ENCODE peak calls at places on chromosomes 16 and 17, in four cellular contexts. One of them, this sample, is unnamed.

GRCh38 chr16:65767125-65767524 is 599.4 kb upstream of the CDH5 start:
- DNase-seq in activated CD8-positive, alpha-beta T cell treated with anti-CD3 and anti-CD28 coated beads for 36 hours: no peak
- DNase-seq in non-pigmented ciliary epithelial cell: no peak
- DNase-seq in cardiac fibroblast: no peak
- DNase-seq in this sample: no peak

GRCh38 chr17:45324336-45324735 is 7.5 kb upstream of the MAP3K14 start:
- DNase-seq in activated CD8-positive, alpha-beta T cell treated with anti-CD3 and anti-CD28 coated beads for 36 hours: no peak
- DNase-seq in non-pigmented ciliary epithelial cell: no peak
- DNase-seq in cardiac fibroblast: no peak
- DNase-seq in this sample: no peak

GRCh38 chr16:13181432-13181831 is 280.0 kb downstream of the SHISA9 start:
- DNase-seq in activated CD8-positive, alpha-beta T cell treated with anti-CD3 and anti-CD28 coated beads for 36 hours: no peak
- DNase-seq in non-pigmented ciliary epithelial cell: no peak
- DNase-seq in cardiac fibroblast: no peak
- DNase-seq in this sample: no peak

GRCh38 chr16:26019885-26020284 is 328.1 kb downstream of the HS3ST4 start:
- DNase-seq in activated CD8-positive, alpha-beta T cell treated with anti-CD3 and anti-CD28 coated beads for 36 hours: no peak
- DNase-seq in non-pigmented ciliary epithelial cell: no peak
- DNase-seq in cardiac fibroblast: no peak
- DNase-seq in this sample: no peak

GRCh38 chr17:75991396-75991795 is 9.3 kb upstream of the CDK3 start:
- DNase-seq in activated CD8-positive, alpha-beta T cell treated with anti-CD3 and anti-CD28 coated beads for 36 hours: no peak
- DNase-seq in non-pigmented ciliary epithelial cell: no peak
- DNase-seq in cardiac fibroblast: no peak
- DNase-seq in this sample: no peak

GRCh38 chr16:53817117-53817516 is 113.2 kb downstream of the FTO start:
- DNase-seq in activated CD8-positive, alpha-beta T cell treated with anti-CD3 and anti-CD28 coated beads for 36 hours: no peak
- DNase-seq in non-pigmented ciliary epithelial cell: peak; percentile 96
- DNase-seq in cardiac fibroblast: peak; percentile 98
- DNase-seq in this sample: no peak

GRCh38 chr17:81371910-81372760 is 23.1 kb upstream of the BAHCC1 start:
- DNase-seq in activated CD8-positive, alpha-beta T cell treated with anti-CD3 and anti-CD28 coated beads for 36 hours: no peak
- DNase-seq in non-pigmented ciliary epithelial cell: no peak
- DNase-seq in cardiac fibroblast: peak; percentile 43
- DNase-seq in this sample: no peak

GRCh38 chr17:31313982-31314787 is at the start of gene EVI2B:
- DNase-seq in activated CD8-positive, alpha-beta T cell treated with anti-CD3 and anti-CD28 coated beads for 36 hours: peak; percentile 22
- DNase-seq in non-pigmented ciliary epithelial cell: no peak
- DNase-seq in cardiac fibroblast: peak; percentile 85
- DNase-seq in this sample: peak; percentile 80

GRCh38 chr16:31451681-31452351 is 7.5 kb upstream of the ARMC5 start:
- DNase-seq in activated CD8-positive, alpha-beta T cell treated with anti-CD3 and anti-CD28 coated beads for 36 hours: no peak
- DNase-seq in non-pigmented ciliary epithelial cell: no peak
- DNase-seq in cardiac fibroblast: peak; percentile 73
- DNase-seq in this sample: no peak

GRCh38 chr17:79500738-79501533 is 109.9 kb downstream of the RBFOX3 start:
- DNase-seq in activated CD8-positive, alpha-beta T cell treated with anti-CD3 and anti-CD28 coated beads for 36 hours: no peak
- DNase-seq in non-pigmented ciliary epithelial cell: no peak
- DNase-seq in cardiac fibroblast: no peak
- DNase-seq in this sample: no peak

GRCh38 chr17:44967026-44967906 is 837 bp downstream of the C1QL1 start:
- DNase-seq in activated CD8-positive, alpha-beta T cell treated with anti-CD3 and anti-CD28 coated beads for 36 hours: no peak
- DNase-seq in non-pigmented ciliary epithelial cell: no peak
- DNase-seq in cardiac fibroblast: no peak
- DNase-seq in this sample: no peak

GRCh38 chr17:83079340-83079747 is at the start of gene METRNL:
- DNase-seq in activated CD8-positive, alpha-beta T cell treated with anti-CD3 and anti-CD28 coated beads for 36 hours: peak; percentile 72
- DNase-seq in non-pigmented ciliary epithelial cell: no peak
- DNase-seq in cardiac fibroblast: peak; percentile 62
- DNase-seq in this sample: peak; percentile 43

GRCh38 chr17:49508061-49508865 is 13.2 kb downstream of the NGFR start:
- DNase-seq in activated CD8-positive, alpha-beta T cell treated with anti-CD3 and anti-CD28 coated beads for 36 hours: no peak
- DNase-seq in non-pigmented ciliary epithelial cell: no peak
- DNase-seq in cardiac fibroblast: no peak
- DNase-seq in this sample: no peak

GRCh38 chr16:20741555-20742285 is at the start of gene THUMPD1:
- DNase-seq in activated CD8-positive, alpha-beta T cell treated with anti-CD3 and anti-CD28 coated beads for 36 hours: peak; percentile 99
- DNase-seq in non-pigmented ciliary epithelial cell: peak; percentile 81
- DNase-seq in cardiac fibroblast: peak; percentile 96
- DNase-seq in this sample: peak; percentile 95

GRCh38 chr17:4877089-4877488 is 22.2 kb upstream of the C17orf107 start:
- DNase-seq in activated CD8-positive, alpha-beta T cell treated with anti-CD3 and anti-CD28 coated beads for 36 hours: no peak
- DNase-seq in non-pigmented ciliary epithelial cell: no peak
- DNase-seq in cardiac fibroblast: no peak
- DNase-seq in this sample: no peak

GRCh38 chr17:66548659-66549311 is 246.4 kb downstream of the PRKCA start:
- DNase-seq in activated CD8-positive, alpha-beta T cell treated with anti-CD3 and anti-CD28 coated beads for 36 hours: no peak
- DNase-seq in non-pigmented ciliary epithelial cell: no peak
- DNase-seq in cardiac fibroblast: no peak
- DNase-seq in this sample: no peak

GRCh38 chr17:28968914-28969295 is 17.6 kb upstream of the PHF12 start:
- DNase-seq in activated CD8-positive, alpha-beta T cell treated with anti-CD3 and anti-CD28 coated beads for 36 hours: no peak
- DNase-seq in non-pigmented ciliary epithelial cell: no peak
- DNase-seq in cardiac fibroblast: no peak
- DNase-seq in this sample: no peak

GRCh38 chr17:45225051-45225700 is 3.5 kb downstream of the FMNL1 start:
- DNase-seq in activated CD8-positive, alpha-beta T cell treated with anti-CD3 and anti-CD28 coated beads for 36 hours: peak; percentile 67
- DNase-seq in non-pigmented ciliary epithelial cell: no peak
- DNase-seq in cardiac fibroblast: no peak
- DNase-seq in this sample: peak; percentile 53

GRCh38 chr16:20956319-20956718 is 55.7 kb downstream of the LYRM1 start:
- DNase-seq in activated CD8-positive, alpha-beta T cell treated with anti-CD3 and anti-CD28 coated beads for 36 hours: no peak
- DNase-seq in non-pigmented ciliary epithelial cell: no peak
- DNase-seq in cardiac fibroblast: peak; percentile 46
- DNase-seq in this sample: no peak

GRCh38 chr16:22664561-22664997 is 149.4 kb upstream of the HS3ST2 start:
- DNase-seq in activated CD8-positive, alpha-beta T cell treated with anti-CD3 and anti-CD28 coated beads for 36 hours: no peak
- DNase-seq in non-pigmented ciliary epithelial cell: no peak
- DNase-seq in cardiac fibroblast: no peak
- DNase-seq in this sample: no peak

GRCh38 chr17:81976332-81977210 is 858 bp upstream of the ASPSCR1 start:
- DNase-seq in activated CD8-positive, alpha-beta T cell treated with anti-CD3 and anti-CD28 coated beads for 36 hours: peak; percentile 56
- DNase-seq in non-pigmented ciliary epithelial cell: no peak
- DNase-seq in cardiac fibroblast: peak; percentile 7
- DNase-seq in this sample: peak; percentile 46